ENCODE peak calls at places on chromosomes 1 and 21, in six cellular contexts. C is sciatic nerve; L is LoVo; D is Jurkat, Clone E6-1; Y is nephron progenitor cell; J is glomerular endothelial cell. B is an unnamed sample.

GRCh38 chr1:239446611-239447010 is 60.2 kb downstream of the CHRM3 start:
- DNase-seq in C (no peak), L (no peak), D (no peak), Y (no peak), J (no peak), B (no peak)

GRCh38 chr1:222618880-222619321 is 1.0 kb downstream of the MIA3 start:
- DNase-seq in C (peak; percentile 63), L (no peak), D (no peak), Y (peak; percentile 48), J (no peak), B (peak; percentile 6)

GRCh38 chr1:12542138-12542465 is 75.9 kb downstream of the DHRS3 start:
- DNase-seq in C (no peak), L (no peak), D (no peak), Y (no peak), J (no peak), B (no peak)

GRCh38 chr1:212167098-212167497 is 118.1 kb upstream of the PPP2R5A start:
- DNase-seq in C (no peak), L (no peak), D (no peak), Y (no peak), J (peak; percentile 78), B (no peak)

GRCh38 chr1:236067854-236068454 is 3.1 kb upstream of the NID1 start:
- DNase-seq in C (no peak), L (no peak), D (no peak), Y (no peak), J (no peak), B (no peak)

GRCh38 chr21:45419162-45419561 is 14.2 kb downstream of the COL18A1 start:
- DNase-seq in C (no peak), L (no peak), D (no peak), Y (no peak), J (no peak), B (no peak)

GRCh38 chr1:163399976-163400375 is 78.2 kb downstream of the NUF2 start:
- DNase-seq in C (no peak), L (no peak), D (no peak), Y (no peak), J (no peak), B (no peak)

GRCh38 chr1:92822907-92823306 is 8.9 kb upstream of the RPL5 start:
- DNase-seq in C (no peak), L (no peak), D (no peak), Y (no peak), J (no peak), B (no peak)

GRCh38 chr1:26165126-26165892 is 3.5 kb downstream of the C1orf232 start:
- DNase-seq in C (no peak), L (no peak), D (no peak), Y (no peak), J (no peak), B (no peak)

GRCh38 chr1:12047120-12047876 is 15.8 kb upstream of the TNFRSF8 start:
- DNase-seq in C (no peak), L (no peak), D (no peak), Y (no peak), J (no peak), B (no peak)

GRCh38 chr1:6016191-6016865 is 24.1 kb upstream of the NPHP4 start:
- DNase-seq in C (no peak), L (no peak), D (no peak), Y (no peak), J (no peak), B (no peak)

GRCh38 chr21:26385721-26386120 is 187.4 kb downstream of the CYYR1 start:
- DNase-seq in C (no peak), L (no peak), D (no peak), Y (no peak), J (no peak), B (no peak)

GRCh38 chr1:204065174-204065985 is 7.5 kb upstream of the SOX13 start:
- DNase-seq in C (peak; percentile 89), L (no peak), D (no peak), Y (no peak), J (no peak), B (peak; percentile 20)

GRCh38 chr1:30111431-30111830 is 612.0 kb downstream of the MATN1 start:
- DNase-seq in C (peak; percentile 65), L (peak; percentile 27), D (peak; percentile 5), Y (peak; percentile 72), J (no peak), B (no peak)

GRCh38 chr1:75233302-75233929 is 99.2 kb downstream of the LHX8 start:
- DNase-seq in C (no peak), L (peak; percentile 40), D (peak; percentile 32), Y (no peak), J (peak; percentile 12), B (peak; percentile 25)

GRCh38 chr1:110035236-110035752 is 870 bp downstream of the STRIP1 start:
- DNase-seq in C (no peak), L (no peak), D (no peak), Y (no peak), J (no peak), B (no peak)

GRCh38 chr1:180415985-180416633 is 86.3 kb downstream of the ACBD6 start:
- DNase-seq in C (no peak), L (peak; percentile 40), D (peak; percentile 46), Y (no peak), J (peak; percentile 31), B (peak; percentile 8)

GRCh38 chr1:154747841-154748766 is 122.0 kb downstream of the KCNN3 start:
- DNase-seq in C (no peak), L (no peak), D (peak; percentile 88), Y (no peak), J (no peak), B (no peak)

GRCh38 chr1:119773711-119774241 is 5.1 kb upstream of the HMGCS2 start:
- DNase-seq in C (no peak), L (peak; percentile 83), D (no peak), Y (no peak), J (no peak), B (no peak)

GRCh38 chr1:223761416-223761815 is 49.1 kb downstream of the CAPN2 start:
- DNase-seq in C (no peak), L (no peak), D (no peak), Y (no peak), J (no peak), B (no peak)

GRCh38 chr1:153355445-153356071 is 2.1 kb upstream of the S100A9 start:
- DNase-seq in C (no peak), L (peak; percentile 43), D (peak; percentile 35), Y (peak; percentile 39), J (no peak), B (peak; percentile 16)

GRCh38 chr1:161721738-161722343 is 497 bp downstream of the FCRLB start:
- DNase-seq in C (no peak), L (no peak), D (no peak), Y (no peak), J (no peak), B (peak; percentile 60)

GRCh38 chr1:239812580-239812979 is 279.1 kb upstream of the FMN2 start:
- DNase-seq in C (no peak), L (no peak), D (no peak), Y (no peak), J (no peak), B (no peak)

GRCh38 chr1:178308438-178308837 is 188.3 kb downstream of the CLEC20A start:
- DNase-seq in C (no peak), L (no peak), D (no peak), Y (no peak), J (no peak), B (no peak)

GRCh38 chr1:230464618-230465017 is 38.5 kb upstream of the PGBD5 start:
- DNase-seq in C (no peak), L (no peak), D (no peak), Y (no peak), J (no peak), B (no peak)

GRCh38 chr1:68916227-68916853 is 419.5 kb upstream of the DEPDC1 start:
- DNase-seq in C (no peak), L (no peak), D (no peak), Y (no peak), J (no peak), B (peak; percentile 90)

GRCh38 chr1:56566994-56567393 is 12.4 kb downstream of the PLPP3 start:
- DNase-seq in C (no peak), L (no peak), D (no peak), Y (no peak), J (no peak), B (no peak)

GRCh38 chr1:227955808-227956207 is 8.1 kb upstream of the WNT9A start:
- DNase-seq in C (no peak), L (no peak), D (no peak), Y (no peak), J (no peak), B (no peak)

GRCh38 chr1:189678779-189679178 is 798.9 kb downstream of the BRINP3 start:
- DNase-seq in C (no peak), L (no peak), D (no peak), Y (no peak), J (no peak), B (no peak)

GRCh38 chr1:58618303-58618702 is 41.3 kb upstream of the TACSTD2 start:
- DNase-seq in C (no peak), L (peak; percentile 9), D (no peak), Y (no peak), J (peak; percentile 75), B (peak; percentile 73)

GRCh38 chr1:15616704-15617172 is 520 bp upstream of the DDI2 start:
- DNase-seq in C (no peak), L (peak; percentile 28), D (no peak), Y (peak; percentile 46), J (no peak), B (no peak)

GRCh38 chr1:95282496-95282850 is 48.5 kb downstream of the RWDD3 start:
- DNase-seq in C (no peak), L (no peak), D (no peak), Y (no peak), J (no peak), B (no peak)

GRCh38 chr1:71154454-71154853 is 73.6 kb upstream of the ZRANB2 start:
- DNase-seq in C (no peak), L (no peak), D (no peak), Y (no peak), J (no peak), B (no peak)

GRCh38 chr1:240149488-240150094 is 57.9 kb downstream of the FMN2 start:
- DNase-seq in C (no peak), L (peak; percentile 11), D (peak; percentile 16), Y (peak; percentile 19), J (peak; percentile 7), B (peak; percentile 26)

GRCh38 chr1:93437976-93438605 is 9.8 kb upstream of the FNBP1L start:
- DNase-seq in C (no peak), L (peak; percentile 69), D (peak; percentile 55), Y (no peak), J (peak; percentile 39), B (no peak)

GRCh38 chr1:19087737-19088594 is 122.1 kb downstream of the UBR4 start:
- DNase-seq in C (no peak), L (no peak), D (no peak), Y (no peak), J (no peak), B (peak; percentile 39)

GRCh38 chr1:206693029-206693428 is 8.3 kb downstream of the MAPKAPK2 start:
- DNase-seq in C (no peak), L (no peak), D (no peak), Y (no peak), J (no peak), B (no peak)

GRCh38 chr1:59526240-59526639 is 229.3 kb downstream of the FGGY start:
- DNase-seq in C (no peak), L (no peak), D (no peak), Y (no peak), J (no peak), B (no peak)